ENCODE peak calls at places on chromosomes 16 and 17, in five cellular contexts. J is KBM-7, M is NCI-H510A treated with DMSO at 0.1 percent for 48 hours, L is fibroblast of mammary gland, W is T follicular helper cell. Y is an unnamed sample.

GRCh38 chr16:86087561-86088230 is 188.7 kb downstream of the IRF8 start:
- DNase-seq in J (no peak), M (no peak), L (no peak), W (no peak), Y (no peak)

GRCh38 chr16:81293909-81294802 is 20.6 kb upstream of the GAN start:
- DNase-seq in J (no peak), L (no peak), M (no peak), W (no peak), Y (no peak)

GRCh38 chr17:56112086-56112485 is 41.2 kb upstream of the ANKFN1 start:
- DNase-seq in L (peak), J (no peak), W (no peak), M (no peak), Y (no peak)

GRCh38 chr17:82696916-82697807 is 1.3 kb downstream of the RAB40B start:
- DNase-seq in L (no peak), M (no peak), W (no peak), J (no peak), Y (no peak)

GRCh38 chr16:68078726-68079615 is 6.2 kb upstream of the NFATC3 start:
- DNase-seq in W (no peak), J (no peak), L (no peak), M (no peak), Y (no peak)

GRCh38 chr16:3276679-3277078 is 6.6 kb upstream of the ZNF263 start:
- DNase-seq in M (no peak), J (no peak), L (no peak), W (no peak), Y (no peak)

GRCh38 chr17:77002103-77003045 is 134.2 kb downstream of the MGAT5B start:
- DNase-seq in L (peak), J (no peak), M (no peak), W (no peak), Y (peak)

GRCh38 chr16:50622029-50622428 is 59.1 kb downstream of the SNX20 start:
- DNase-seq in L (no peak), J (no peak), M (no peak), W (no peak), Y (no peak)

GRCh38 chr16:15961060-15961511 is 11.7 kb downstream of the ABCC1 start:
- DNase-seq in L (peak), J (no peak), W (peak), M (no peak), Y (no peak)

GRCh38 chr17:81558941-81559806 is 7.0 kb upstream of the FAAP100 start:
- DNase-seq in M (no peak), W (no peak), J (no peak), L (no peak), Y (peak)

GRCh38 chr16:26598061-26598460 is 468.7 kb upstream of the C16orf82 start:
- DNase-seq in M (no peak), W (no peak), L (no peak), J (peak), Y (no peak)

GRCh38 chr17:4600563-4600962 is 16.2 kb downstream of the SMTNL2 start:
- DNase-seq in J (no peak), L (no peak), M (peak), W (no peak), Y (peak)

GRCh38 chr16:4743217-4743897 is 9.0 kb downstream of the DNAAF8 start:
- DNase-seq in L (no peak), W (no peak), J (no peak), M (no peak), Y (no peak)

GRCh38 chr16:85437161-85438052 is 175.7 kb upstream of the GSE1 start:
- DNase-seq in J (peak), L (no peak), W (no peak), M (peak), Y (peak)

GRCh38 chr16:89670496-89671431 is 13.1 kb downstream of the SPATA33 start:
- DNase-seq in W (no peak), J (no peak), M (no peak), L (peak), Y (no peak)

GRCh38 chr17:29664743-29665479 is 42.2 kb upstream of the CORO6 start:
- DNase-seq in L (peak), M (no peak), W (no peak), J (no peak), Y (peak)